ENCODE peak calls at places on chromosomes 2 and 18, in four cellular contexts. G is H1, I is cardiac fibroblast, O is GM06990. X is an unnamed sample.

GRCh38 chr2:121994238-121995206 is 239.1 kb downstream of the TSN start:
- DNase-seq in G (peak), I (no peak), O (no peak), X (no peak)

GRCh38 chr2:71601136-71602114 is 148.1 kb downstream of the DYSF start:
- DNase-seq in G (no peak), I (no peak), O (no peak), X (no peak)

GRCh38 chr2:95389256-95390119 is 13.0 kb upstream of the FAHD2A start:
- DNase-seq in G (peak), I (peak), O (peak), X (no peak)

GRCh38 chr2:64522843-64523428 is 1.2 kb upstream of the AFTPH start:
- DNase-seq in G (no peak), I (peak), O (peak), X (peak)

GRCh38 chr2:171482877-171483276 is 39.4 kb upstream of the CYBRD1 start:
- DNase-seq in G (no peak), I (no peak), O (no peak), X (no peak)

GRCh38 chr2:235493775-235494715 is at the start of gene AGAP1:
- DNase-seq in G (peak), I (peak), O (peak), X (no peak)

GRCh38 chr2:80711915-80712314 is 407.4 kb upstream of the LRRTM1 start:
- DNase-seq in G (no peak), I (no peak), O (no peak), X (no peak)

GRCh38 chr2:10367472-10368439 is 65.1 kb downstream of the HPCAL1 start:
- DNase-seq in G (no peak), I (no peak), O (no peak), X (no peak)

GRCh38 chr2:73268831-73269685 is 15.2 kb downstream of the FBXO41 start:
- DNase-seq in G (peak), I (no peak), O (peak), X (no peak)

GRCh38 chr18:50138181-50139064 is 56.5 kb downstream of the MYO5B start:
- DNase-seq in G (no peak), I (no peak), O (no peak), X (no peak)

GRCh38 chr18:58044370-58045264 is 591 bp downstream of the NEDD4L start:
- DNase-seq in G (peak), I (peak), O (peak), X (no peak)

GRCh38 chr2:13056259-13056843 is 339.6 kb downstream of the TRIB2 start:
- DNase-seq in G (no peak), I (peak), O (no peak), X (no peak)
- TF ChIP-seq CTCF in G (no peak), I (peak), O (peak), X (peak)

GRCh38 chr2:66387374-66387773 is 47.6 kb upstream of the MEIS1 start:
- DNase-seq in G (no peak), I (no peak), O (no peak), X (no peak)

GRCh38 chr2:66390152-66390551 is 44.8 kb upstream of the MEIS1 start:
- DNase-seq in G (no peak), I (no peak), O (no peak), X (no peak)

GRCh38 chr2:66389651-66390131 is 45.2 kb upstream of the MEIS1 start:
- DNase-seq in G (no peak), I (peak), O (no peak), X (no peak)

DNA sequence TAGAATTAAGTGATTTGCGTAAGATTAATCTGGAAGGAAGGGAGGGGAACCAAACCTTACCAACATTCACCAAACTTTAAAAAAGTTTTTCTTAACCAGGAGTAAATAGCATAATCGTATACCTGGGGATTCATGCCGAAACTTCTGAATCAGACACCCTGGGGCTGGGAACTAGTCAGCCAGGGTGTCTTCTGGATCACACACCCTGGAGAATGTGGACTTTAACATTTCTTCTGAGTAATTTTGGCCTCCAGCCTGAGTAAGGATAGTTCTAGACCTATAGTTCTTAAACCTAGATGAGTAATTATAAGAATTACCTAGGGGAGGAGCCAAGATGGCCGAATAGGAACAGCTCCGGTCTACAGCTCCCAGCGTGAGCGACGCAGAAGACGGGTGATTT is 44.1 kb upstream of the MEIS1 start:
- DNase-seq in G (no peak), I (no peak), O (no peak), X (no peak)
- H3K4me3 ChIP-seq in G (peak), I (no peak), O (no peak), X (no peak)

GRCh38 chr2:236569593-236569973 is at the start of gene ACKR3:
- DNase-seq in G (peak), I (peak), O (peak), X (no peak)
- TF ChIP-seq CTCF in G (peak), I (no peak), O (peak), X (peak)

DNA sequence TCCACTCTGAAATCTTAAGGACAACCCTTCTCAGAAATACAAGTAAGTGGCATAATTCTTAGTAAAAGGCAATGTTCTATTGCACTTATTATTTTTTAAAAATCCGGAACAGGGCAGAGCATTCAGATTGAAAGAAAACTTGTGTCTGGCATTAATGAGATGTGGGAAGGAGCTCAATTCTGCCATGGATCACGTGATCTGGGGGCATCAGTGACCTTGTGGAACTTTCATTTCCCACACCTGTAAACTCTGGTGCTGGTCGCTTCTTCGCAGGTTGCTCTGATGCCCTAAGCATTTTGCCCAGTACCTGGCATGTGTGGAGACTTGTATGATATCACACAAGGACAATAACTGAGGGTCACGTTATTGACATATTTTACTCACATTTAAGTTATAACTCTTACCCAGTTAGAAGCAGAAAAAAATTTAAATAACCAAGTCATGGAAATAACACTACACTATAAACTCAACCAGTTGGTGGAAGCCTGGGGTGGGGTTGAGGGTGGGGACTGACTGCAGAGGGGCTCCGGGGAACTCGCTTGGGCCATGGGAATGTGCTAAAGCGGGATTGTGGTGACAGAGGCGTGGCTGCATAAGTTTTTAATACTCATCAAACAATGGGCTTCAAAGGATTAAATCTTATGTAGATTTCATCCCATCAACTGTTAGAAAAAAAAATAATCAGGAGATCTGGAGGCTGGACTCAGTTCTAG is 36.6 kb downstream of the ST3GAL5 start:
- DNase-seq in G (no peak), I (no peak), O (no peak), X (no peak)
- H3K4me3 ChIP-seq in G (no peak), I (no peak), O (peak), X (no peak)

GRCh38 chr2:97731274-97732050 is 18.1 kb downstream of the ZAP70 start:
- DNase-seq in G (no peak), I (no peak), O (no peak), X (no peak)
- TF ChIP-seq CTCF in G (no peak), I (no peak), O (no peak), X (no peak)

DNA sequence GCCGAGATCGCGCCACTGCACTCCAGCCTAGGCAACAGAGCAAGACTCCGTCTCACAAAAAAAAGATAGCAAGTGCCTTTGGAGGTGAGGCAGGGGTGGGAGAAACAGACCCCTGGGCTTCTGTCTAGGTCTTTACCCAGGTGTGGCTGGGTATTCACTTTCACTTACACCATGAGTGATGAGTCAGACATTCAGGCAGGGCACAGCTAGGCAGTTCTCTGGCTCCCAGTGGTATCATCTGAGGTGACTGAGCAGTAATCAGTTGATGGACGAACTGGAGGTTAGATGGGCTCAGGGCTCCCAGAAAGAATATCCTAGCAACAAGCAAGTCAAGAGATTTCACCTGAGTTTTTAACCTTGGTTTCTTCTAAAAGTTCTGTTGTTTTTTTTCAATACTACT is 107.0 kb upstream of the RAB6C start:
- DNase-seq in G (peak), I (no peak), O (no peak), X (no peak)
- H3K4me3 ChIP-seq in G (no peak), I (no peak), O (no peak), X (no peak)

DNA sequence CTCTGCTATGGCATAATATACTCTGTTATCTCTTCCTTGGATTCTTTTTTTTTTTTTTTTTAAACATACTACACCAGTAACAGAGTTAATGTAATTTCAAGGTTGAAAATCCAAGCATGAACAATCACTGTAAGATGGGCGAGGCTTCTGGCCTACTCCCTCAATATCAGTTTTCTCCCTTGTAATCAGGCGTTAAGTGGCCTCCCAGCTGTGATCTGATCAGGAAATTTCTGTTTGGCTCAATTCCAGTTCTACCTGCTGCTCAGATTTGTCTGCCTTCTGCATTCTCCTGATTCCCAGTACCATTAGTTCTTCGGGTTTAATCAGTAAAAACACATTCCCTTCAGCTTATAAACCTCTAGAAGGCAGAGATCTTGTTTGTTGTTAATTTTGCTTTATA is 18.6 kb downstream of the PRKD3 start:
- DNase-seq in G (no peak), I (no peak), O (no peak), X (no peak)
- TF ChIP-seq CTCF in G (no peak), I (no peak), O (no peak), X (no peak)

X was measured in GM12864.